ENCODE peak calls at places on chromosomes 16 and 17, in nine cellular contexts. D is heart right ventricle; A is transverse colon; E is right cardiac atrium; G is breast epithelium; B is CD8-positive, alpha-beta T cell; U is HAP-1; H is CD8-positive, alpha-beta memory T cell; I is lower lobe of right lung. F is an unnamed sample. For H3K4me1, the result is how much of the 10 kb centered on the place peaks cover.

GRCh38 chr17:44797809-44798208 is 32.3 kb downstream of the GJC1 start:
- DNase-seq in D (no peak), A (no peak), E (peak), G (no peak), B (no peak), U (no peak), H (no peak), I (no peak), F (no peak)

GRCh38 chr16:21277927-21278706 is at the start of gene CRYM:
- DNase-seq in D (peak), A (peak), E (peak), G (no peak), B (peak), U (peak), H (no peak), I (peak), F (peak)

GRCh38 chr16:27363797-27364196 is 38.2 kb upstream of the IL21R start:
- DNase-seq in D (no peak), A (peak), E (peak), G (no peak), B (no peak), U (no peak), H (no peak), I (peak), F (peak)

GRCh38 chr16:86772671-86773338 is 194.5 kb downstream of the FOXL1 start:
- DNase-seq in D (no peak), A (no peak), E (no peak), G (no peak), B (no peak), U (no peak), H (no peak), I (no peak), F (no peak)

GRCh38 chr16:47732806-47733150 is 271.6 kb downstream of the PHKB start:
- DNase-seq in D (no peak), A (no peak), E (no peak), G (no peak), B (no peak), U (peak), H (no peak), I (no peak), F (peak)

GRCh38 chr16:58615280-58615679 is 14.3 kb downstream of the CNOT1 start:
- DNase-seq in D (no peak), A (no peak), E (no peak), G (no peak), B (no peak), U (no peak), H (no peak), I (no peak), F (no peak)

GRCh38 chr17:28724500-28725165 is 1.4 kb downstream of the TLCD1 start:
- DNase-seq in D (no peak), A (no peak), E (peak), G (no peak), B (no peak), U (peak), H (no peak), I (no peak), F (no peak)

GRCh38 chr16:87540072-87540976 is 47.5 kb upstream of the ZCCHC14 start:
- DNase-seq in D (no peak), A (no peak), E (no peak), G (no peak), B (no peak), U (no peak), H (peak), I (no peak), F (no peak)

GRCh38 chr16:12639044-12639443 is 164.6 kb downstream of the CPPED1 start:
- DNase-seq in D (no peak), A (no peak), E (no peak), G (no peak), B (no peak), U (no peak), H (no peak), I (no peak), F (no peak)

GRCh38 chr17:40283662-40284061 is 4.0 kb upstream of the CDC6 start:
- DNase-seq in D (no peak), A (no peak), E (no peak), G (no peak), B (no peak), U (no peak), H (no peak), I (no peak), F (peak)

GRCh38 chr16:48206594-48207242 is 37.4 kb upstream of the LONP2 start:
- DNase-seq in D (no peak), A (no peak), E (no peak), G (no peak), B (no peak), U (no peak), H (no peak), I (no peak), F (no peak)

GRCh38 chr17:2889256-2889655 is 93.0 kb downstream of the RAP1GAP2 start:
- DNase-seq in D (no peak), A (no peak), E (no peak), G (no peak), B (no peak), U (no peak), H (no peak), I (no peak), F (no peak)

GRCh38 chr17:48545022-48545376 is at the start of gene HOXB2:
- DNase-seq in D (peak), A (no peak), E (peak), G (no peak), B (no peak), U (peak), H (peak), I (no peak), F (no peak)
- H3K4me1 ChIP-seq in D (under half), A (under half), E (under half), G (under half), B (under half), U (half or more), H (under half), I (under half), F (under half)

DNA sequence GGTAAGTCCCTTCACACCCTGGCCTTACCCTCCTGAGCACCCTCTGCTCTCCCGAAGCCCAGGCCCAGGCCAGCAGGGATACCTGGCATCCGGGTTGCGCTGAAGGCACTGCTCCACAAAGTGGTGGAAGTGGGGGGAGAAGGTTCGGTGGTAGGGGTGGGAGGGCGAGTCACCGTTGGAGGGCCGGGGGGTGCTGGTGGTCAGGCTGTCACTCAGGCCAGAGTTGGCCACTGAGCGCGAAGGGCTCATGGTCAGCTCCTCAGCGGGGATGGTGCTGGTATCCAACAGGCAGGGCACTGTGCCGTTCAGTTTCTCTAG is 4.3 kb upstream of the LIMD2 start:
- DNase-seq in D (no peak), A (no peak), E (no peak), G (no peak), B (no peak), U (no peak), H (no peak), I (no peak), F (no peak)
- H3K4me1 ChIP-seq in D (under half), A (under half), E (under half), G (under half), B (half or more), U (under half), H (half or more), I (under half), F (under half)

DNA sequence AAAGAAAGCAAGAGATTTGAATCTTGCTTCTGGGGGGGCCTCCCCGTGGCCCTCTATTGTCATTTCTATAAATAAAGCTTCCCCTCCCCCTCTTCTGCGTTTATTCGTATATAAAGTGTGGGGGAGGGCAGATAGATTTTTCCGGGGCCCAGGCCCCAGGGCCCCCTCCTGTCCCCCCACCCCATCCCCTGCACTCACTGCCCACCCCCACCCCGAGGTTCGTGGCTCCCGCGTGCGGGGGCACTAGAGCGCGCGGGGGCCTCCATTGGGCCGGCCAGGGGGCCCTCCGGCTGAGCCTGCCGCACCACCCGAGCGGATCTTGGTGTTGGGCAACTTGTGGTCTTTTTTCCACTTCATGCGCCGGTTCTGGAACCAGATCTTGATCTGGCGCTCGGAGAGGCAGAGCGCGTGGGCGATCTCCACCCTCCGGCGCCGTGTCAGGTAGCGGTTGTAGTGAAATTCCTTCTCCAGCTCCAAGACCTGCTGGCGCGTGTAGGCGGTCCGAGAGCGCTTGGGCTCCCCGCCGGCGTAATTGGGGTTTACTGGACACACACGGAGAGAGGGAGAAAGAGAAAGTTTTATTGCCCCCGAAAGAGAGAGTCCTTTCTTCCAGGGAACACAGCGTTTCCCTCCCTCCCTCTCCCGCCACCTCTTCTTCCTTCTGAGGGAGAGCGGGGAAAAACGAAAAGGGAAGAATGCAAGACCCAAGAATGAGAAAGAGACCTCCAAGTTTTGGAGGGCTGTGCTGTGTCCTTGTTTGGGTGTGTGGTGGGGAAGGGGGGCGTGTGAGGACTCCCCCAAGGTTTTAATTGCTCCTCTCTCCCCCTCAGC is 1.5 kb downstream of the HOXB4 start:
- DNase-seq in D (no peak), A (no peak), E (peak), G (no peak), B (no peak), U (peak), H (no peak), I (no peak), F (no peak)
- H3K4me1 ChIP-seq in D (under half), A (half or more), E (under half), G (under half), B (under half), U (under half), H (under half), I (under half), F (under half)

GRCh38 chr17:75321506-75321905 is 32.3 kb upstream of the SLC25A19 start:
- DNase-seq in D (no peak), A (no peak), E (no peak), G (no peak), B (no peak), U (no peak), H (no peak), I (no peak), F (no peak)

GRCh38 chr17:75318211-75318610 is 29.0 kb upstream of the SLC25A19 start:
- DNase-seq in D (no peak), A (no peak), E (peak), G (no peak), B (no peak), U (no peak), H (no peak), I (no peak), F (no peak)

GRCh38 chr17:75317671-75318070 is 28.4 kb upstream of the SLC25A19 start:
- DNase-seq in D (no peak), A (peak), E (peak), G (no peak), B (no peak), U (peak), H (no peak), I (no peak), F (no peak)

GRCh38 chr17:75318615-75319222 is 29.5 kb upstream of the SLC25A19 start:
- DNase-seq in D (no peak), A (no peak), E (no peak), G (no peak), B (no peak), U (no peak), H (no peak), I (no peak), F (no peak)

GRCh38 chr17:75319818-75320691 is 30.8 kb upstream of the SLC25A19 start:
- DNase-seq in D (no peak), A (peak), E (no peak), G (no peak), B (no peak), U (no peak), H (no peak), I (no peak), F (no peak)
- H3K4me1 ChIP-seq in D (half or more), A (under half), E (under half), G (under half), B (under half), U (under half), H (under half), I (under half), F (under half)

GRCh38 chr16:1983544-1984346 is at the start of gene GFER:
- DNase-seq in D (peak), A (peak), E (peak), G (no peak), B (peak), U (peak), H (peak), I (peak), F (peak)
- H3K4me1 ChIP-seq in D (under half), A (half or more), E (under half), G (under half), B (under half), U (under half), H (under half), I (under half), F (half or more)

GRCh38 chr17:50638851-50639767 is 4.4 kb downstream of the ABCC3 start:
- DNase-seq in D (peak), A (peak), E (peak), G (peak), B (no peak), U (no peak), H (no peak), I (peak), F (peak)

GRCh38 chr17:50636145-50636803 is 1.6 kb downstream of the ABCC3 start:
- DNase-seq in D (no peak), A (no peak), E (no peak), G (no peak), B (no peak), U (no peak), H (no peak), I (no peak), F (no peak)

GRCh38 chr17:50637829-50638571 is 3.3 kb downstream of the ABCC3 start:
- DNase-seq in D (no peak), A (no peak), E (no peak), G (no peak), B (no peak), U (no peak), H (no peak), I (no peak), F (no peak)

GRCh38 chr17:50636804-50637195 is 2.1 kb downstream of the ABCC3 start:
- DNase-seq in D (no peak), A (no peak), E (no peak), G (no peak), B (no peak), U (no peak), H (no peak), I (no peak), F (no peak)

DNA sequence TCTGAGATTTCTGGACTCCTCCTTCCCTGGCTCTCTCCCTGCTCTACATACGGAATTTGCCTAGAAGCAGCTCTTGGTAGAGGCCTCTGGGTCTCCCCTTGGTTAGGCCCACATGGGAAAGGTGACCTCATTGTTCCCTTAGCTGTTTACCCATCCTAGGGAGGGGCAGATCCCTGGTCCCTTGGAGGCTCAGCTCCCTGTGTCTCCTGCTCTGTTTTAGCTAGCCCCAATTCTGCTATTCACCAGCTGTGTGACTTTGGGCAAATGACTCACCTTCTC is 3.8 kb downstream of the ABCC3 start:
- DNase-seq in D (no peak), A (no peak), E (no peak), G (no peak), B (no peak), U (no peak), H (no peak), I (no peak), F (no peak)
- H3K4me1 ChIP-seq in D (half or more), A (half or more), E (under half), G (under half), B (under half), U (under half), H (under half), I (half or more), F (half or more)

GRCh38 chr17:42781639-42782401 is 1.4 kb downstream of the WNK4 start:
- DNase-seq in D (no peak), A (peak), E (no peak), G (no peak), B (no peak), U (no peak), H (no peak), I (no peak), F (no peak)
- H3K4me1 ChIP-seq in D (under half), A (under half), E (under half), G (under half), B (under half), U (under half), H (under half), I (under half), F (under half)

DNA sequence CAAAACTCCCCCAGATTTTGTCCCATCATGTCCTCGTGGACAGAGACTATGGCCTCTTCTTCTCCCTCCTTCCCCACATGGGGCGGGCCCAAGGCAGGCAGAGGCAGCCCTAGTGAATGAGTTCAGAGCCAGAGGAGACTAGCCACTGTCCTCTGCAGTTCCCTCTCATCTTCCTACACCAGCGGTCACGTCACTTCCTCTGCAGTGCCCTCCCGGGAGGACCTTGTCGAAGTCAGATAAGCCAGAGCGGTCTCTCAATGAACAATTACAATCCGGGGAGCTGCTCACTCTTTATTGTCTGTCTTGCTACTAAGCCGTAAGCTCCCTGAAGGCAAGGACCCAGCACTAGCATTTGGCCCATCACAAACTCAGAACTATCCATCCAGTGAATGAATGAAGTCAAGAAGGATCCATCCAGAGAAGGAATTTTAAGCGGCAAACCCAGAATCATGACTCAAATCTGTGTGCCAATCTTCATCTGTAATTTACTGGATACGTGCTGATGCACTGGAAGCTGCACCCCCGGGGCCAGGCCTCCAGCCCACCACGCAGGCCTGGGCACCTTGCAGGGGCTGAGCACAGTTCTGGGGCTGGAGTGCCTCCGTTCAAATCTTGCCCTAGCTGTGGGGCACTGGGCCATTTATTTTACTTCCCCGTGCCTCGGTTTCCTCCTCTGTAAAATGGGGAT is 18.1 kb downstream of the ZNF423 start:
- DNase-seq in D (peak), A (no peak), E (peak), G (no peak), B (no peak), U (no peak), H (no peak), I (no peak), F (no peak)
- H3K4me1 ChIP-seq in D (half or more), A (under half), E (under half), G (under half), B (under half), U (under half), H (under half), I (half or more), F (under half)